ENCODE peak calls at places on chromosome 17, in seven cellular contexts. O, Z, H, G, F, U and T are unnamed samples.

GRCh38 chr17:21193031-21193430 is 20.9 kb downstream of the TMEM11 start:
- DNase-seq in Z (no peak), H (no peak), U (peak), O (no peak), F (no peak), G (no peak), T (no peak)

GRCh38 chr17:78122221-78122990 is 6.1 kb downstream of the TMC6 start:
- DNase-seq in G (no peak), O (no peak), H (no peak), U (peak), Z (no peak), F (no peak), T (no peak)

GRCh38 chr17:37466471-37466870 is 23.2 kb upstream of the DUSP14 start:
- DNase-seq in H (no peak), O (no peak), Z (no peak), U (no peak), G (no peak), F (no peak), T (no peak)

GRCh38 chr17:83062818-83063671 is 16.4 kb upstream of the METRNL start:
- DNase-seq in G (no peak), Z (no peak), U (no peak), O (no peak), H (no peak), F (peak), T (no peak)

GRCh38 chr17:78123258-78123929 is 5.2 kb downstream of the TMC6 start:
- DNase-seq in O (no peak), Z (no peak), G (no peak), H (no peak), F (no peak), U (no peak), T (no peak)

GRCh38 chr17:34706029-34706428 is 126.6 kb downstream of the TMEM132E start:
- DNase-seq in F (no peak), G (peak), Z (peak), U (peak), H (no peak), O (no peak), T (no peak)

GRCh38 chr17:76292567-76292966 is 15.5 kb downstream of the QRICH2 start:
- DNase-seq in F (no peak), U (no peak), Z (no peak), G (no peak), H (no peak), O (no peak), T (no peak)

GRCh38 chr17:79800325-79801155 is 3.7 kb upstream of the CBX8 start:
- DNase-seq in U (peak), Z (no peak), O (no peak), F (no peak), G (peak), H (no peak), T (peak)

GRCh38 chr17:48048321-48049140 is at the start of gene NFE2L1:
- DNase-seq in H (peak), O (no peak), Z (peak), F (peak), G (peak), U (peak), T (peak)

GRCh38 chr17:19268611-19269010 is 31.4 kb downstream of the EPN2 start:
- DNase-seq in G (no peak), Z (no peak), H (no peak), O (no peak), U (no peak), F (no peak), T (no peak)

GRCh38 chr17:78166416-78166815 is 2.0 kb upstream of the SYNGR2 start:
- DNase-seq in F (no peak), G (no peak), O (no peak), U (no peak), H (no peak), Z (no peak), T (no peak)

GRCh38 chr17:45950888-45951287 is 48.2 kb upstream of the STH start:
- DNase-seq in U (no peak), G (no peak), O (no peak), H (no peak), F (no peak), Z (no peak), T (no peak)

GRCh38 chr17:31696184-31696602 is 162.9 kb downstream of the COPRS start:
- DNase-seq in F (peak), H (peak), G (peak), O (no peak), Z (peak), U (no peak), T (peak)

GRCh38 chr17:19403021-19403420 is 8.0 kb upstream of the RNF112 start:
- DNase-seq in F (no peak), Z (no peak), H (no peak), O (no peak), G (no peak), U (no peak), T (no peak)

GRCh38 chr17:78263063-78263735 is 31.8 kb downstream of the TMEM235 start:
- DNase-seq in O (no peak), H (peak), Z (no peak), U (peak), F (no peak), G (no peak), T (no peak)

GRCh38 chr17:66760324-66760723 is 74.6 kb upstream of the CACNG5 start:
- DNase-seq in F (no peak), Z (no peak), H (no peak), O (no peak), G (no peak), U (no peak), T (no peak)

DNA sequence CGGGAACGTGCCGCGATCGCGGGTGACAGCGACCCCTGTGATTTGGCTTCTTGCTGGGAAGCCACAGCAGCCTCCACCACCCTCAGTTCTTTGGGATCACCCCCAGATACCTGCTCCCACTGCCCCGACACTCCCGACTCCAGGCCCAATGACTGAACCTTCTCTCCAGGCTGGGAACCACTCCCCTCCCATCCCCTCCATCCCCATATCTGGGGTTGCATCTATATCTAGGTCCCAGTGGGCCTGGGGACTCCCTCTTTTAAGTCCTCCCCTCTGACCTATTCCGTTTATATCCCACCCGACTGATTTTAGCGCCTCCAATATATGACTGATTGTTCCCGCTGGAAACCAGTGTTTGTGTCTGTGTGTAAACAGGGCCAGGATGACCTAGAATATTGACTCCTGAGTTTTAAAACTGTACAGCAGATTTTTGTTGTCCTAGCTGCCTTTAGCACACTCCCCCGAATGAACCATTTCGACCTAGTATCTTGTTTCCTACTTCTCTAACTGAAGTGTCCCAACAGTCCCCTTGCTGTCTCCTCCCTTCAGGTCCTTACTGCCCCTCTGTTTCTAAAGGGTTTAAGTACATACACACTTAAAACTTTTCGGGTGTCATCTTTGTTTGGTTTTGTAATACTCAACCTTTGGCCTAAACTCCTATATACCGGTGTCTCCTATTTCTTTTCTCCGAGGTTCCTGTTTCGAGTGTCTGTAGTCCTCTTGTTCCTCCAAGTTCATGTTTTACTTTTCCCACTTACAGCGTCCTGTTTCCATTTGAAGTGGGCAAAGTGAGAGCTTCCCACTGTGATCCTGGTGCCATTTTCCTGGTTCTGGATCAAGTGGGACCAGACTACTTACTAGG is 831 bp downstream of the PSMD3 start:
- DNase-seq in H (no peak), G (no peak), Z (no peak), F (no peak), O (no peak), U (no peak), T (no peak)
- TF ChIP-seq CTCF in H (no peak), G (no peak), Z (no peak), F (no peak), O (no peak), U (no peak), T (no peak)

DNA sequence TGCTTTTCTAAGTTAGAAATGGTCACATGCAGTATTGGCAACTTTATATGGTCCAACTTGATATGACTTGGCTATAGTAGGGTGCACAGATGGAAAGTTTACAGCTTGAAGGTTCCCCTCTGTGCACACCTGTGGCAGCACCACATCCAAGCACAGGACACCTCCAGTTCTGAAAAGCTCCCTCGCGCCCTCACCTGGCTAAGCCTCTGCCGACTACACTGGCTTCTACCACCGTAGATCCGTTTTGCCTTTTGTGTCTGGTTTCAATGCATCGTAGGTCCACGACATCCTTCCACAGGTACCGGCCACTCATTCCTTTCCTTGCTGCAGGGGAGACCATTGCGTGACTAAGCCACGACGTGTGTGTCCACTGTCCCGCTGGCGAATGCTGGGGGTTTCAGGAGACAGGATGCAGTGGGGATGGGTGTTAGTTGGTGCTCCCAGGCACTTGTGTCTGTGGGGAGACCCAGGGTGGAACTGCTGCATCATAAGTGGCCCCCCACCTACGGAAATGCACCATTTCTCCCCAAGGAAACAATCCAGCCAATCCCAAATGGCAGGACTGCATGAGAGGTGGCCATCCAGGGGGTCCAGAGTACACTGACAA is 4.9 kb upstream of the RASD1 start:
- DNase-seq in F (no peak), G (no peak), O (no peak), H (no peak), Z (no peak), U (no peak), T (no peak)
- TF ChIP-seq CTCF in F (no peak), G (peak), O (no peak), H (no peak), Z (no peak), U (no peak), T (no peak)

DNA sequence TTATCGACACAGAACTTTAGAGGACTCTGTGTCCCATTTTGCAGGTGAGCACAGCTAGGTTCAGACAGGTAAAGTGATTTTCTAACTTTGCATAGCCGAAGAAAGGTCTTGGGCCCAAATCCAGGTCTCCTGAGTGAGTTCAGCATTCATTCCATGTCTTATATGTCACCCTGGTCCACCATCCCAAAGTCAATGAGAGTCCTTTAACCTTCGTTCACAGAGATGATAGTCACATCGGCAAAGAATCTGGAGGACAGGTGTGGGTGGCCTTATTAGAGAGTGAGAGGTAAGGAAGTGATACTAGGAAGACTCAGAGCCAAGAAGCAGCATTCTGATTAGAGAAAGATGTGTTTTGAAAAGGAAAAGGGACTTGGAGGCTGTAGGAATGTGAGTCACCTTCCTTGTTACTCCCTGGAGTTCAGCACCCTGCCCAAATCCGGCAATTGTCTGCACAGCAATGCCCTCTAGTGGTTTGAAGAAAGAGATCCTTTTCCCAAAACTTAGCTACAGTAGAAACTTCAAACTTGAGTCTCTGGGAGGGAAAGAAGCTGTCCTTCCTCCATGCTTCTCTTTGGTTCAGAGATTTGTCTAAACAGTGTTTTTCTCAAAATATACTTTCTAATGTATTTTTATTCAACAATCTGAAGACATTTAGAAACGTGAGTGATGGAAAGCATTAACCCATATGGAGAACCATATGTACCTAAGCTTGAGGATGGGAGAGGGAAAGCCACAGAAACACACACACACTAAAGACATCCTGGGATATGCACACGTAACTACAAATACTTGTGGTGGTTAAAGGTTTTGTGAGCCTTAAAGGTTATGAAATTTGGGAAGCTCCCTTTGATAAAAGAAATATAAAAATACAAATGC is 96.4 kb upstream of the SHISA6 start:
- DNase-seq in U (peak), H (peak), G (peak), Z (peak), O (no peak), F (no peak), T (peak)
- TF ChIP-seq CTCF in U (peak), H (no peak), G (no peak), Z (peak), O (no peak), F (peak), T (peak)

DNA sequence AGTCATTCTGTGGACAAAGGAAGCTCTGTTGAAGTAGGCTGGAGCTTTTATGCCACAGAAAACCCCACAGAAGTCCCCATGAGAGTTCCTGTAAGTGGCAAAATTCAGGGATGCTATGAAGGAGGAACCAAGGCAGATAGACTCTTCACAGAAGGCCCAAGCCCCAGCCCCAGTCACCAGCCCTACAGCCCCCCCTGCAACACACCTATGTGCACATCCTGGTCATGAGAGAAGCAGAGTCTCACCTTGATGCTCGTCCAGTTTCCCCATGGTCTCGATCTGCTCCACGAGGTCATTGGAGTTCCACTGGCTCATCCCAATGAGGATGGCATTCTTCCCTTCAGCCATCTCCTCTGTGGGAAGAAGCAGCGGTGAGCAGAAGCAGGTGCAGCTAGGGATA is 31.2 kb downstream of the PITPNM3 start:
- DNase-seq in F (no peak), U (no peak), O (no peak), H (no peak), Z (no peak), G (no peak), T (no peak)
- TF ChIP-seq CTCF in F (no peak), U (no peak), O (no peak), H (no peak), Z (no peak), G (no peak), T (no peak)

DNA sequence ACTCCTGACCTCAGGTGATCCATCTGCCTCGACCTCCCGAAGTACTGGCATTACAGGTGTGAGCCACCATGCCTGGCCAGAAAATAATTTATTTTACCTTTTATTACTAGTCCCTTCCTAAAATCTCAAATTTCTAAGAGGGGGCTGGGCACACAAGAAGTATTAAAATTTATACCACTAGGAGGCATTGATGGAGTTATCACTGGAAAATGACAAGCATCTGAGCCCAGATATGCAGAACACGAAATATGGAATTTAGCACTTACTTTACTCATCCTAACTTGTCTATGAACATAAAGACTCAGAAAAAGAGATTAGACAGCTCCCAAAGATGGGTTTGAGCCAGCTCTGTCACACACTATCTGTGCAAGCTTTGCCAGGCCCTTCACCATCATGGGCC is 46.4 kb downstream of the STAT5A start:
- DNase-seq in F (no peak), U (no peak), O (no peak), G (no peak), H (no peak), Z (no peak), T (no peak)
- TF ChIP-seq CTCF in F (no peak), U (no peak), O (no peak), G (no peak), H (no peak), Z (peak), T (peak)

GRCh38 chr17:81261096-81261495 is 22.0 kb downstream of the NDUFAF8 start:
- DNase-seq in U (no peak), F (no peak), Z (no peak), H (no peak), O (no peak), G (no peak), T (no peak)

GRCh38 chr17:81261582-81262336 is 22.6 kb downstream of the NDUFAF8 start:
- DNase-seq in H (no peak), F (no peak), O (no peak), G (no peak), U (no peak), Z (no peak), T (no peak)

GRCh38 chr17:81264640-81265039 is 25.5 kb downstream of the NDUFAF8 start:
- DNase-seq in H (no peak), F (no peak), U (no peak), O (no peak), G (no peak), Z (no peak), T (no peak)

GRCh38 chr17:81265576-81265975 is 26.5 kb downstream of the NDUFAF8 start:
- DNase-seq in U (no peak), F (no peak), G (no peak), Z (no peak), O (no peak), H (no peak), T (no peak)

DNA sequence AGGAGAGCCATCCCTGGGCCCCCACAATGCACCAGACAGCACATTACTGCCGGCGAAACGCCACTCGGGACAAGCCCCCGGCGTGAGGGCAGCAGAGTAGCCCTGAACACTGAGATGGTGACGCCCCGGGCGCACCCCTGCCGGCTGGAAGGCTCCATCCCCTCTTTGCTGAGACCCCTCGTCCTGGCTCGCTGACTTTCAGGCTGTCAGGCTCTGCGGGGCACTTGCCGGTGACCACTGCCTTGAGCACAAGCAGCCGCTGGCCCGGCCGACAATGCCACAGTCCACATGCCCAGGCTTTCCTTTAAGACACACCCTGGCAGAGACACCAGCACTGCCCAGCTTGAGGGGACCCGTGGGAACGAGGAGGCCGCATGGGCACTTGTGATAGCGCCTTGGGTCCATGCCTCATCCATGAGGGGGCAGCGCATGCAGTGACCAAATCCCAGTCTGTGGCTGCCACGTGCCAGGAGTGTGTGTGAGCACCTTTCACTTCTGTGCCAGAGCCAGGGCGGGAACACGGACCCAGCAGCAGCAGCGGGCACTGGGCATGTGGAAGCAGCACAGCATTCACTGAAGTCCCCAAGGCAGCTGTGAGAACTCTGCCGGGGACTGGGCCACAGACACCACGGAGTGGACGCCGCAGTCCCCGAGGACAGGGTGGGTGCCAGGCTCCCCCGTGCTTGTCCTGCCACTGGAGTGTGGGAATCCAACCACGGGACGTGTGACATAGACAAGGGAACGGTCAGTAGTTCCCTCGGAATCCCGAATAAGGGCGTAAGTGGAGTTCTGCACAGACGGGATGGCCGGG is 24.5 kb downstream of the NDUFAF8 start:
- DNase-seq in O (no peak), G (no peak), Z (no peak), H (no peak), U (no peak), F (no peak), T (no peak)
- TF ChIP-seq CTCF in O (no peak), G (no peak), Z (no peak), H (no peak), U (no peak), F (no peak), T (no peak)

DNA sequence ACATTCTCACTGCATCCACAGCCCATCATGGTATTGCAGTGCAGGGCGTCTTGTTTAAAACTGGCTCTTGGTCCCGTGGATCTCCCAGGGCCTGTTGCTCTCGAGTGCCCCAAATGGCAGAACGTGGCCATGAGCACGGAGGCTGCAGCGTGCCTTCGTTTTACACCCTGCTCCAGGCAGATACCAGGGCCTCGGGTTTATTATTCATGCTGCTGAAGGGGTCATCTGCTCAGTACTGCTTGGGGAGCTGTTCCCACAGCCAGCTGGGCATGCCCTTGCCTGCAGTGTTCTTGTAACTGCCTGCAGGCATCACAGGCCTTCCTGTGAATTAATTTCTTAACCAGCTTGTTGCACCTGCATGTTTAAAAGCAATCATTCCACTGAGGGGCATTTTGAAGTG is 129.7 kb upstream of the CHMP6 start:
- DNase-seq in O (peak), H (no peak), F (no peak), U (peak), Z (peak), G (peak), T (no peak)
- TF ChIP-seq CTCF in O (peak), H (no peak), F (peak), U (peak), Z (peak), G (peak), T (peak)

GRCh38 chr17:38674013-38674748 is 576 bp downstream of the EPOP start:
- DNase-seq in G (no peak), F (no peak), O (peak), U (peak), Z (peak), H (no peak), T (no peak)
- TF ChIP-seq CTCF in G (no peak), F (no peak), O (no peak), U (no peak), Z (no peak), H (no peak), T (peak)